ENCODE peak calls at places on chromosome 7, in four cellular contexts. W is AG08395; L is NCI-H1105 treated with DMSO at 0.1 percent for 48 hours; X is stimulated activated naive B cell treated with anti-CD40 and anti-IgM and Interleukin-4, amounts not matched to agents 10 μg/mL and 1 μg/mL and 100 μg/mL, for 72 hours. I is an unnamed sample.
A peak's percentile ranks its signal among the peaks of the same experiment; 100 is the strongest.

GRCh38 chr7:12137283-12137682 is 73.8 kb upstream of the TMEM106B start:
- DNase-seq in W (no peak), L (no peak), X (no peak), I (no peak)

GRCh38 chr7:140287988-140288387 is 110.3 kb downstream of the SLC37A3 start:
- DNase-seq in W (no peak), L (no peak), X (no peak), I (no peak)

GRCh38 chr7:80499350-80499955 is 12.4 kb downstream of the GNAT3 start:
- DNase-seq in W (no peak), L (no peak), X (no peak), I (peak; percentile 94)

GRCh38 chr7:37815969-37816371 is 32.4 kb upstream of the NME8 start:
- DNase-seq in W (no peak), L (no peak), X (no peak), I (no peak)

GRCh38 chr7:135562720-135563119 is 5.0 kb downstream of the NUP205 start:
- DNase-seq in W (no peak), L (no peak), X (no peak), I (no peak)

GRCh38 chr7:957418-958220 is 3.1 kb upstream of the ADAP1 start:
- DNase-seq in W (no peak), L (no peak), X (no peak), I (no peak)

GRCh38 chr7:71626206-71626605 is 494.3 kb downstream of the GALNT17 start:
- DNase-seq in W (peak; percentile 80), L (no peak), X (no peak), I (peak; percentile 24)

GRCh38 chr7:24743471-24743870 is 13.8 kb downstream of the GSDME start:
- DNase-seq in W (no peak), L (no peak), X (no peak), I (no peak)

GRCh38 chr7:131145770-131146169 is 181.9 kb upstream of the MKLN1 start:
- DNase-seq in W (no peak), L (no peak), X (no peak), I (no peak)

GRCh38 chr7:42611961-42612360 is 299.9 kb downstream of the C7orf25 start:
- DNase-seq in W (no peak), L (no peak), X (no peak), I (no peak)

GRCh38 chr7:135328526-135328925 is 94.9 kb downstream of the STRA8 start:
- DNase-seq in W (no peak), L (no peak), X (no peak), I (no peak)

GRCh38 chr7:31318308-31318707 is 22.2 kb downstream of the NEUROD6 start:
- DNase-seq in W (no peak), L (no peak), X (no peak), I (no peak)

GRCh38 chr7:24378871-24379608 is 95.0 kb downstream of the NPY start:
- DNase-seq in W (no peak), L (no peak), X (no peak), I (peak; percentile 13)

GRCh38 chr7:90320801-90321494 is at the start of gene FAM237B:
- DNase-seq in W (peak; percentile 50), L (no peak), X (no peak), I (peak; percentile 34)

GRCh38 chr7:114979388-114979787 is 57.5 kb downstream of the MDFIC start:
- DNase-seq in W (no peak), L (no peak), X (no peak), I (no peak)